ENCODE peak calls at places on chromosome 3, in seven cellular contexts. J, V, F, Y, C, R and B are unnamed samples.

GRCh38 chr3:106811376-106811775 is 565.9 kb upstream of the CCDC54 start:
- DNase-seq in V (no peak), F (no peak), J (no peak), Y (peak), C (no peak), R (no peak), B (no peak)

GRCh38 chr3:100746056-100746455 is 36.8 kb downstream of the TFG start:
- DNase-seq in R (no peak), J (no peak), C (no peak), Y (no peak), V (no peak), F (no peak), B (no peak)

GRCh38 chr3:13579089-13579488 is 30.2 kb downstream of the FBLN2 start:
- DNase-seq in V (no peak), J (no peak), C (no peak), F (no peak), Y (peak), R (no peak), B (no peak)

GRCh38 chr3:142501004-142501926 is 53.4 kb upstream of the XRN1 start:
- DNase-seq in V (no peak), F (no peak), C (peak), J (no peak), R (no peak), Y (peak), B (no peak)

GRCh38 chr3:12004741-12005513 is 739 bp downstream of the SYN2 start:
- DNase-seq in R (no peak), Y (no peak), C (no peak), J (no peak), V (no peak), F (no peak), B (no peak)

GRCh38 chr3:9043063-9043462 is 79.8 kb upstream of the RAD18 start:
- DNase-seq in F (no peak), C (no peak), Y (no peak), V (no peak), R (no peak), J (no peak), B (no peak)

GRCh38 chr3:113746955-113747718 is at the start of gene ATP6V1A:
- DNase-seq in R (peak), J (peak), V (peak), F (peak), Y (no peak), C (peak), B (peak)

GRCh38 chr3:183117046-183117445 is 17.8 kb upstream of the MCCC1 start:
- DNase-seq in C (no peak), Y (no peak), F (no peak), V (no peak), J (no peak), R (no peak), B (no peak)

GRCh38 chr3:52031896-52032295 is 24.5 kb downstream of the DUSP7 start:
- DNase-seq in J (no peak), C (no peak), V (no peak), R (no peak), Y (no peak), F (no peak), B (no peak)

DNA sequence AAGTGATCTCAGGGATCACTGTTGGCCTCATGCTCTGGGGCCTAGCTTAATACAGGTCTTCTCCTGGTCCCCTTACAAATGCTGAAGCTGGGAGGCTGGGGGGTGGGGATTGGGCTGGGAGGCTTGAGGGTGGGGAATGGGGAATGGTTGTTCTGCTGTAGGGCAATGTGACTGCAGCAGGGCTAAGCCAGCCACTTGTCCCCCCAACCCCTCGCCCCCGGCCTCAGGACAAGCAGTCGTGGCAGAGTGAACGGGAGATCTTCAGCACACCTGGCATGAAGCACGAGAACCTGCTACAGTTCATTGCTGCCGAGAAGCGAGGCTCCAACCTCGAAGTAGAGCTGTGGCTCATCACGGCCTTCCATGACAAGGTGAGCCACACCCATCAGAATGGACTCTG is 17.2 kb upstream of the EXOG start:
- DNase-seq in F (no peak), Y (no peak), J (no peak), V (no peak), R (no peak), C (no peak), B (no peak)
- H3K4me3 ChIP-seq in F (no peak), Y (no peak), J (no peak), V (no peak), R (no peak), C (no peak), B (no peak)

DNA sequence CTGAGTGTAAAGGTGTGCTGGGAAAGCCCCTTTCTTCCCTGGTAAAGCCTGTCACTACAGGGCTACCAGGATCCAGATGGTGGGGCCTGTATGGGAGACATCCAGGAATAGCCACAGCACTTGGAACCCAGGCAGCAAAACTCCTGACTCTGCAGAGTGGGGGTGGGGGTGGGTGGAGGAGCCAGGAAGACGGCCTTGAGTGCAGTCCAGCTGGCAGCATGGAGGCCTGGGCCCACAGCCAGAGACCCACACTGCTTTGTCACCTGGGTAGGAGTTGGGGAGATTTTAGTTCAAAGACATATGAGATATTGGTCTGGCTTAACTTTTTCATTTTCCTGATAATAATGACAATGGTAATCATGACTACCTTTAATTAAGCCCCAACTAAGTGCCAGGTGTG is 116.7 kb upstream of the MRPS22 start:
- DNase-seq in F (peak), R (no peak), V (peak), J (no peak), Y (no peak), C (no peak), B (peak)
- TF ChIP-seq POLR2A in F (no peak), R (no peak), V (no peak), J (no peak), Y (no peak), C (no peak), B (no peak)

DNA sequence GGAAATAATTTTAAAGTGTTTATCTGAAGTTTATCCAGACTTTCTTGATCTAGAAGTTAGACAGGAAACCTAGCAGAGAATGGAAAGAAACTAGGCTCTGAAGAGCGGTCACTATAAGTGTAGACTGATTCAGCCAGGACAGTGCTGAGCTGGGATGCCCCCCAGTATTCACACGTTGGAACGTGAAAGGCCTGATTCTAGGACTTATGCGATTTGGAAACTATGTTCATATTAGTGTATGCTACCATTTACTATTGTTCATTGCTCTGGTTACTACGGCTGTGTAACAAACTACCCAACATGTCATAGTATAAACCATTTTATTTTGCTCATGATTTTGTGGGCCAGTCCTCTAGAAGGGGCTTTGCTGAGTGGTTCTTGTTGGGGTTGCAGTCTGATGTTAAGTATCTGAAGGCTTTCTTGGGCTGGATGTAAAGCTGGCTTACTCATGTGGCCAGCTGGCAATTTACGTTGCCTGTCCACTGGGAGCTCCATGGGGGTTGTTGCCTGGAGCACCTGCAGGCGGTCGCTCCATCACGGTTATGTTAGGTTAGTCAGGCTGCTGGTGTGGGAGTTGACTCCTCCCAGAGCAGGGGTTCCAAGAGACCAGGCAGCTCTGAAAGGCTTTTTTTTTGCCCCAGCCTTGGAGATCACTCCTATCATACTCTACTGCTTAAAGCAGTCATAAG is 97.9 kb downstream of the NR1D2 start:
- DNase-seq in V (no peak), J (no peak), C (no peak), R (no peak), Y (no peak), F (no peak), B (no peak)
- H3K4me3 ChIP-seq in V (no peak), J (no peak), C (no peak), R (peak), Y (no peak), F (no peak), B (no peak)

DNA sequence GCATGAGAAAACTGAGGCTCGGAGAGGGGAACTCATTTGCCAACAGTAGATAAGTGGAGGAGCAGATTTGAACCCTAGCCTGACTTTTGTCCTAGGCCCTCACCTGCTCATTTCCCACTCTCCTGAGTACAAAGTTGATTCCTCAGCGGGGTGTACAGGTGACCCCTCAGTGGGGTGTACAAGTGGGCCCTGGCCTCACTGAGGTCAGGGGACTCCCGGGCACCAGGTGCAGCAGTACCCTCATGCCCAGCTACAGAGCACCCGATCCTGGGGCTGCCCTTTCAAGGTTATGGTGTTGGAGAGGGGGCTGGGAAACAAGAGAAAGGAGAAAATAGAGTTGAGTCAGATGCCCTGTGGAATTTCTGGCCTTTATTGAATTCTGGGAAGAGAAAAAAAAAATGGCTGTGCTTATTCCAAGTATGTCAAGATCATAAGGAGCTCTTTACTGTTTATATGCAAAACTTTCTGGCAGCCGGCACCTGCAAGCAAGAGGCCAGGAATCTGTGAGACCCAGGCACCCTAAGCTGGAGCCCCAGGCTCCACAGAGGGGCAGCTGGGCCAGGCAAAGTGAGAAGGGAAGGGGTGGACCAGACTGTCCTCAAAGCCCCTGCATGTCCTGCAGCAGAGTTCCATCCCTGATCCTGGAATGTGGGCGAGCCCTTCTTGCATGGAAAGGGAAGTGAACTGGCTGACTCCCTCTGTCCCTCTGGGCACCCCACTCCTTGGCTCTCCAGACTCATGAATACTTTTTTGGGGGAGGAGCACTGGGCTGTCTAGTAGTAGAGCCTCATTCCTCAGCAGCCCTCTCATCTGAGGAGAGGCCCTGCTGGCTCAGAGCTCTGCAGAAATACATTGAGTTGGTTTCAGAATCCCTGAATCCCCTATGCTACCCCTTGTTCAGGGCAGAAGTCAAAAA is 43.1 kb downstream of the AMOTL2 start:
- DNase-seq in C (peak), J (no peak), F (no peak), V (no peak), Y (peak), R (peak), B (no peak)
- TF ChIP-seq POLR2A in C (no peak), J (no peak), F (no peak), V (no peak), Y (no peak), R (no peak), B (no peak)